ENCODE peak calls at places on chromosomes 13 and 19, in four cellular contexts. B is stimulated activated CD4-positive, alpha-beta T cell treated with anti-CD3 and anti-CD28 coated beads, Interleukin-4, amount 100 ng/mL, for 24 hours; C is Daoy; P is prostate gland. G is an unnamed sample.

GRCh38 chr19:13099073-13099999 is 3.3 kb downstream of the LYL1 start:
- DNase-seq in P (no peak), C (no peak), B (peak), G (no peak)

GRCh38 chr13:100673831-100674362 is 698 bp downstream of the TMTC4 start:
- DNase-seq in B (peak), C (peak), P (peak), G (no peak)

GRCh38 chr19:18141031-18141430 is 11.9 kb upstream of the PIK3R2 start:
- DNase-seq in C (no peak), P (no peak), B (no peak), G (no peak)

GRCh38 chr13:113822266-113822665 is 41.6 kb downstream of the GAS6 start:
- DNase-seq in B (no peak), C (no peak), P (no peak), G (no peak)

GRCh38 chr19:54302252-54302651 is 10.7 kb downstream of the LILRA5 start:
- DNase-seq in B (no peak), C (no peak), P (no peak), G (no peak)

GRCh38 chr19:4602915-4603314 is 36.4 kb upstream of the TNFAIP8L1 start:
- DNase-seq in B (no peak), P (no peak), C (no peak), G (no peak)

GRCh38 chr13:36193151-36193855 is 21.1 kb downstream of the SOHLH2 start:
- DNase-seq in B (no peak), C (peak), P (no peak), G (no peak)

GRCh38 chr19:51124729-51125128 is at the start of gene SIGLEC9:
- DNase-seq in B (peak), C (no peak), P (no peak), G (no peak)

GRCh38 chr19:58562126-58563033 is 4.0 kb upstream of the UBE2M start:
- DNase-seq in C (peak), P (no peak), B (peak), G (no peak)

GRCh38 chr19:51708811-51709210 is 15.0 kb downstream of the HAS1 start:
- DNase-seq in P (no peak), C (no peak), B (no peak), G (no peak)

GRCh38 chr13:95510950-95511349 is 41.6 kb upstream of the CLDN10 start:
- DNase-seq in C (no peak), P (no peak), B (no peak), G (no peak)

GRCh38 chr19:11422163-11423068 is 3.3 kb upstream of the RGL3 start:
- DNase-seq in C (peak), P (peak), B (peak), G (peak)

GRCh38 chr19:41595258-41595889 is 19.4 kb downstream of the CEACAM21 start:
- DNase-seq in P (peak), B (peak), C (peak), G (peak)

GRCh38 chr19:30066781-30067759 is 125.0 kb downstream of the URI1 start:
- DNase-seq in B (no peak), P (no peak), C (no peak), G (no peak)

GRCh38 chr19:53068834-53069233 is 24.3 kb downstream of the ERVV-2 start:
- DNase-seq in B (no peak), C (no peak), P (no peak), G (no peak)

GRCh38 chr19:2270572-2271515 is 11.1 kb downstream of the PEAK3 start:
- DNase-seq in C (peak), B (peak), P (peak), G (no peak)